ENCODE peak calls at places on chromosome 13, in eight cellular contexts. Y is neural progenitor cell, H is fibroblast of mammary gland, V is tibial nerve, K is mesothelial cell of epicardium, O is NB4, N is psoas muscle, U is A549. C is an unnamed sample.

GRCh38 chr13:80341771-80342271 is 895 bp upstream of the SPRY2 start:
- DNase-seq in V (peak; percentile 43), U (peak; percentile 54), Y (peak; percentile 89), H (peak; percentile 48), O (peak; percentile 79), K (peak; percentile 64), N (peak; percentile 68), C (peak; percentile 64)

GRCh38 chr13:18952225-18953016 is 229.2 kb downstream of the TUBA3C start:
- DNase-seq in K (no peak), V (no peak), O (no peak), Y (no peak), H (no peak), U (no peak), N (no peak), C (no peak)

GRCh38 chr13:38819053-38819452 is 132.2 kb downstream of the FREM2 start:
- DNase-seq in H (no peak), O (no peak), V (peak; percentile 24), Y (peak; percentile 54), U (no peak), N (no peak), K (no peak), C (peak; percentile 83)

GRCh38 chr13:39565036-39565949 is 37.7 kb downstream of the LHFPL6 start:
- DNase-seq in N (no peak), O (no peak), Y (peak; percentile 19), H (peak; percentile 83), U (peak; percentile 41), V (no peak), K (no peak), C (peak; percentile 88)

GRCh38 chr13:48233097-48233885 is at the start of gene ITM2B:
- DNase-seq in Y (peak; percentile 91), V (peak; percentile 62), U (peak; percentile 64), K (peak; percentile 72), N (peak; percentile 88), H (peak; percentile 57), O (peak; percentile 86), C (peak; percentile 68)

GRCh38 chr13:40043759-40044158 is 388.3 kb downstream of the COG6 start:
- DNase-seq in N (no peak), K (no peak), V (no peak), H (no peak), Y (peak; percentile 4), U (no peak), O (no peak), C (no peak)

GRCh38 chr13:48819889-48820288 is 155.8 kb upstream of the FNDC3A start:
- DNase-seq in Y (no peak), U (no peak), H (no peak), V (no peak), N (no peak), K (no peak), O (no peak), C (no peak)

GRCh38 chr13:33908111-33908510 is 90.2 kb downstream of the RFC3 start:
- DNase-seq in U (no peak), V (no peak), O (no peak), H (no peak), Y (no peak), N (no peak), K (no peak), C (no peak)

GRCh38 chr13:78182813-78183212 is 264.2 kb upstream of the EDNRB start:
- DNase-seq in V (no peak), K (no peak), O (no peak), N (no peak), Y (no peak), H (no peak), U (no peak), C (no peak)

GRCh38 chr13:30734434-30734833 is 909 bp upstream of the ALOX5AP start:
- DNase-seq in U (no peak), V (no peak), O (no peak), Y (no peak), H (peak; percentile 43), N (no peak), K (no peak), C (peak; percentile 64)

GRCh38 chr13:82356667-82357066 is 1525.6 kb downstream of the SLITRK1 start:
- DNase-seq in V (no peak), H (peak; percentile 6), U (peak; percentile 2), K (no peak), O (peak; percentile 8), N (no peak), Y (peak; percentile 4), C (peak; percentile 5)

GRCh38 chr13:79194272-79194671 is 211.8 kb downstream of the RBM26 start:
- DNase-seq in V (no peak), O (peak; percentile 52), K (no peak), H (no peak), U (no peak), N (no peak), Y (no peak), C (no peak)

GRCh38 chr13:102097708-102098107 is 304.1 kb downstream of the FGF14 start:
- DNase-seq in V (no peak), O (no peak), Y (no peak), K (no peak), H (no peak), U (no peak), N (no peak), C (no peak)

GRCh38 chr13:106534844-106535551 is 464 bp downstream of the EFNB2 start:
- DNase-seq in U (no peak), Y (no peak), V (no peak), N (peak; percentile 72), H (peak; percentile 27), K (peak; percentile 62), O (no peak), C (peak; percentile 47)

GRCh38 chr13:62375653-62376052 is 960.0 kb upstream of the PCDH20 start:
- DNase-seq in H (no peak), V (no peak), K (no peak), N (no peak), O (no peak), Y (no peak), U (no peak), C (no peak)

GRCh38 chr13:29073762-29074161 is 253.6 kb downstream of the MTUS2 start:
- DNase-seq in K (no peak), Y (peak; percentile 47), U (no peak), O (no peak), H (no peak), V (no peak), N (no peak), C (no peak)

GRCh38 chr13:52010890-52011689 is at the start of gene ATP7B:
- DNase-seq in K (peak; percentile 59), U (peak; percentile 5), V (no peak), Y (peak; percentile 78), N (peak; percentile 49), O (peak; percentile 58), H (no peak), C (peak; percentile 7)

DNA sequence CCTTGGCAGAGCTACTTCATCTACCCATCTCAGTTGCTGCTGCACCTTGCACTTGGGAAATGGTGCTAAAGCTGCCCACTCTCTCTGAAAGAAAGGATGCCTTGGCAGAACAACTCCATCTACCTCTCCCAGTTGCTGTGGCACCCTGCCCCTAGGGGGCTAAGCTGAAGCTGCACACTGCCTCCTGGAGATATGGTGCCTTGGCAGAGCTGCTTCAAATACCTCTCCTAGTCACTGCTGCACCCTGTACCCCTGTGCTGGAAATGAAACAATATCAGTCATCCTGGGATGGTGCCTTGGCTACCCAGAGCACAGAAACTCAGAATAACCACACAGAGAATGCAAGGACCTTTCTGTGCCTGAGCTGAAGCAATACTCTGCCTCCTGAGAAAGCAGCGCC is 615.8 kb downstream of the DIAPH3 start:
- DNase-seq in U (no peak), K (no peak), Y (no peak), V (no peak), H (no peak), N (no peak), O (no peak), C (no peak)
- TF ChIP-seq CTCF in U (no peak), K (no peak), Y (no peak), V (no peak), H (no peak), N (no peak), O (no peak), C (no peak)

GRCh38 chr13:114087430-114087829 is 45.0 kb downstream of the RASA3 start:
- DNase-seq in U (no peak), H (no peak), Y (peak; percentile 54), K (no peak), V (no peak), O (no peak), N (peak; percentile 30), C (no peak)

GRCh38 chr13:114089341-114089740 is 43.1 kb downstream of the RASA3 start:
- DNase-seq in V (no peak), H (no peak), U (no peak), O (no peak), Y (no peak), K (no peak), N (peak; percentile 42), C (no peak)

GRCh38 chr13:114088234-114088633 is 44.2 kb downstream of the RASA3 start:
- DNase-seq in Y (no peak), O (no peak), N (no peak), K (no peak), U (no peak), V (no peak), H (no peak), C (no peak)

GRCh38 chr13:114089751-114090400 is 42.5 kb downstream of the RASA3 start:
- DNase-seq in H (no peak), N (peak; percentile 32), Y (no peak), U (no peak), K (no peak), O (no peak), V (no peak), C (no peak)

DNA sequence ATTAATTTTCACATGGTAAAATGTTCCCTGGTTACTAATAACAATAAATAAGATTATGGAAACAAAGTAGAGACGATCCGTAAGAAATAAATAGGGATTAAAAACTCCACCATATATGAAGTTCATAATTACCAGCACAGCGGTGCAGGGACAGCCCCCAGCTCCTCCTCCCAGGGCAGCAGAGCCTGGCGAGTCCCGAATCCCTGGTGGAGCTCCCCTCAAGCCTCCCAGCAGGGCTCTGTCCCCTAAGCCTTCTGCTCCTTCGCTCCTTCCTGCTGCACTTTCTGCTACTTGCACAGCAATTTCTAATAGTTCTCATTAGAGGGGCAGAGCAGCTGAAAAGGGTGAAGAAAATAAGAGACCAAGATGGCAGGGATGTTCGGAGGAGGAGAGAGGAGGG is 43.6 kb downstream of the RASA3 start:
- DNase-seq in Y (no peak), U (no peak), V (no peak), O (no peak), K (no peak), H (no peak), N (no peak), C (no peak)
- TF ChIP-seq CTCF in Y (no peak), U (no peak), V (no peak), O (no peak), K (no peak), H (no peak), N (no peak), C (no peak)

DNA sequence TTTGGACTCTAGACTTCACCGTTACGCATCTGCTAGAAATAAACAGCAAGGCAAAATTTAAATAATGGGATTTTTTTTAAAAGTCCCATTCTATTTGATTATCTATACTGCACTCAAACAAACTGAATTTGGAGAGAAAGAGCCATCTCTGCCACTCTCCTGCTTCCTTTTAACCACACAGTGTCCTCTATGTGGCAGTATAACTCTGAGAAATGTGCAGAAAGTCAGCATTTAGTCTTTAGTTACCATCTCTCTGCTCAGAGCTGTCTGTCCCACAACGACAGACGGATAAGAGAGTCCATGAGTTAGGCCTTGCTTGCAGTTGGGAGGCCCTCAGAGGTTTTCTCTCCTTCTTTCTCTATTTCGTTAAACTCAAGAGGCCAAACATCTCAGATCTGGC is 21.2 kb downstream of the CCNA1 start:
- DNase-seq in K (no peak), U (no peak), Y (peak; percentile 45), N (no peak), V (no peak), H (peak; percentile 38), O (peak; percentile 81), C (peak; percentile 32)
- TF ChIP-seq CTCF in K (no peak), U (no peak), Y (peak; percentile 61), N (peak; percentile 7), V (no peak), H (peak; percentile 37), O (peak; percentile 41), C (peak; percentile 47)

GRCh38 chr13:94548382-94549240 is 47.3 kb downstream of the TGDS start:
- DNase-seq in O (no peak), H (peak; percentile 39), U (peak; percentile 67), K (no peak), Y (peak; percentile 82), N (peak; percentile 77), V (peak; percentile 37), C (peak; percentile 47)
- TF ChIP-seq CTCF in O (no peak), H (peak; percentile 8), U (peak; percentile 23), K (no peak), Y (peak; percentile 41), N (no peak), V (no peak), C (no peak)